ENCODE peak calls at places on chromosomes 16 and 17, in four cellular contexts. G is KBM-7, N is left colon, M is uterus. B is an unnamed sample.

GRCh38 chr16:67268136-67268579 is 11.2 kb upstream of the PLEKHG4 start:
- DNase-seq in G (peak), N (no peak), M (no peak), B (peak)

GRCh38 chr17:16417399-16417798 is 2.0 kb downstream of the TRPV2 start:
- DNase-seq in G (no peak), N (no peak), M (no peak), B (no peak)

GRCh38 chr17:36673637-36674277 is 72.4 kb downstream of the MRM1 start:
- DNase-seq in G (no peak), N (no peak), M (no peak), B (no peak)

GRCh38 chr16:15486661-15487060 is 52.3 kb downstream of the BMERB1 start:
- DNase-seq in G (no peak), N (no peak), M (no peak), B (no peak)

GRCh38 chr17:75033346-75034235 is 13.2 kb downstream of the ATP5PD start:
- DNase-seq in G (peak), N (peak), M (peak), B (peak)

GRCh38 chr16:68361485-68361884 is 50.7 kb downstream of the PRMT7 start:
- DNase-seq in G (no peak), N (no peak), M (peak), B (no peak)

GRCh38 chr17:39679521-39680192 is 8.2 kb downstream of the PGAP3 start:
- DNase-seq in G (peak), N (no peak), M (no peak), B (no peak)

GRCh38 chr17:58541249-58541648 is 26.8 kb upstream of the MTMR4 start:
- DNase-seq in G (peak), N (no peak), M (no peak), B (no peak)

GRCh38 chr16:89489731-89490385 is 503 bp downstream of the ANKRD11 start:
- DNase-seq in G (no peak), N (no peak), M (peak), B (no peak)

GRCh38 chr16:81885976-81886586 is 107.0 kb downstream of the PLCG2 start:
- DNase-seq in G (peak), N (no peak), M (no peak), B (no peak)

GRCh38 chr17:44232061-44232460 is 12.6 kb upstream of the UBTF start:
- DNase-seq in G (no peak), N (no peak), M (no peak), B (no peak)

GRCh38 chr17:32484628-32485027 is 2.2 kb upstream of the CDK5R1 start:
- DNase-seq in G (no peak), N (no peak), M (no peak), B (no peak)

GRCh38 chr16:56561126-56561525 is 3.7 kb upstream of the MT4 start:
- DNase-seq in G (no peak), N (no peak), M (no peak), B (no peak)

GRCh38 chr16:89564476-89565255 is 4.2 kb downstream of the RPL13 start:
- DNase-seq in G (peak), N (no peak), M (no peak), B (no peak)

GRCh38 chr17:76473541-76473985 is 6.2 kb downstream of the AANAT start:
- DNase-seq in G (no peak), N (no peak), M (no peak), B (no peak)

GRCh38 chr17:64411999-64412771 is 21.5 kb upstream of the PECAM1 start:
- DNase-seq in G (peak), N (peak), M (peak), B (no peak)

GRCh38 chr17:2368383-2368782 is 31.1 kb downstream of the SGSM2 start:
- DNase-seq in G (no peak), N (no peak), M (no peak), B (no peak)

GRCh38 chr16:87326151-87326571 is 9.0 kb upstream of the C16orf95 start:
- DNase-seq in G (no peak), N (no peak), M (no peak), B (no peak)

GRCh38 chr16:2420035-2420434 is 9.2 kb upstream of the CCNF start:
- DNase-seq in G (no peak), N (no peak), M (no peak), B (no peak)

GRCh38 chr16:67678354-67679023 is 11.9 kb downstream of the C16orf86 start:
- DNase-seq in G (no peak), N (no peak), M (no peak), B (no peak)

GRCh38 chr17:32155896-32156295 is 13.6 kb downstream of the RHOT1 start:
- DNase-seq in G (no peak), N (no peak), M (no peak), B (no peak)

GRCh38 chr16:89586853-89587252 is 11.3 kb downstream of the CPNE7 start:
- DNase-seq in G (no peak), N (no peak), M (no peak), B (no peak)

GRCh38 chr16:2398520-2398919 is 30.7 kb upstream of the CCNF start:
- DNase-seq in G (no peak), N (no peak), M (no peak), B (no peak)

GRCh38 chr16:46727630-46728029 is 20.5 kb downstream of the MYLK3 start:
- DNase-seq in G (no peak), N (no peak), M (no peak), B (no peak)

GRCh38 chr17:70447588-70447987 is 278.3 kb downstream of the KCNJ2 start:
- DNase-seq in G (no peak), N (no peak), M (no peak), B (no peak)

GRCh38 chr16:67727521-67728485 is 8.7 kb upstream of the GFOD2 start:
- DNase-seq in G (no peak), N (no peak), M (no peak), B (no peak)

GRCh38 chr16:9262941-9263340 is 171.5 kb downstream of the HAPSTR1 start:
- DNase-seq in G (no peak), N (no peak), M (no peak), B (no peak)

GRCh38 chr16:2486645-2487516 is 12.0 kb downstream of the TBC1D24 start:
- DNase-seq in G (peak), N (peak), M (no peak), B (no peak)

GRCh38 chr16:24670623-24671454 is 58.6 kb upstream of the TNRC6A start:
- DNase-seq in G (no peak), N (peak), M (peak), B (peak)

GRCh38 chr16:78894872-78895271 is 705.7 kb downstream of the MAF start:
- DNase-seq in G (no peak), N (no peak), M (no peak), B (no peak)

GRCh38 chr16:88558457-88559442 is 11.5 kb upstream of the ZC3H18 start:
- DNase-seq in G (peak), N (peak), M (peak), B (no peak)

GRCh38 chr17:34306466-34306865 is 12.8 kb upstream of the CCL8 start:
- DNase-seq in G (peak), N (no peak), M (no peak), B (no peak)

GRCh38 chr17:13568746-13569739 is 32.7 kb downstream of the HS3ST3A1 start:
- DNase-seq in G (no peak), N (no peak), M (no peak), B (no peak)

B was measured in AG09319.